ENCODE peak calls at places on chromosome 6, in six cellular contexts. One of them, this sample, is unnamed.

GRCh38 chr6:166423781-166424180 is 41.0 kb upstream of the MPC1 start:
- DNase-seq in pancreas: no peak
- DNase-seq in HAP-1: no peak
- DNase-seq in HCT116: no peak
- DNase-seq in upper lobe of right lung: peak; percentile 41
- DNase-seq in H7: no peak
- DNase-seq in this sample: no peak

GRCh38 chr6:39440039-39440426 is 117.5 kb upstream of the KCNK16 start:
- DNase-seq in pancreas: no peak
- DNase-seq in HAP-1: no peak
- DNase-seq in HCT116: no peak
- DNase-seq in upper lobe of right lung: no peak
- DNase-seq in H7: no peak
- DNase-seq in this sample: no peak

GRCh38 chr6:14944593-14944992 is 301.3 kb upstream of the JARID2 start:
- DNase-seq in pancreas: no peak
- DNase-seq in HAP-1: no peak
- DNase-seq in HCT116: no peak
- DNase-seq in upper lobe of right lung: no peak
- DNase-seq in H7: no peak
- DNase-seq in this sample: no peak

GRCh38 chr6:125611573-125612399 is 137.6 kb upstream of the HEY2 start:
- DNase-seq in pancreas: peak; percentile 9
- DNase-seq in HAP-1: no peak
- DNase-seq in HCT116: no peak
- DNase-seq in upper lobe of right lung: no peak
- DNase-seq in H7: peak; percentile 35
- DNase-seq in this sample: peak; percentile 39

GRCh38 chr6:135095716-135096115 is 41.1 kb upstream of the HBS1L start:
- DNase-seq in pancreas: no peak
- DNase-seq in HAP-1: no peak
- DNase-seq in HCT116: no peak
- DNase-seq in upper lobe of right lung: no peak
- DNase-seq in H7: no peak
- DNase-seq in this sample: no peak

GRCh38 chr6:8215631-8216030 is 113.3 kb upstream of the EEF1E1 start:
- DNase-seq in pancreas: no peak
- DNase-seq in HAP-1: no peak
- DNase-seq in HCT116: no peak
- DNase-seq in upper lobe of right lung: no peak
- DNase-seq in H7: no peak
- DNase-seq in this sample: no peak

GRCh38 chr6:17020889-17021538 is 80.8 kb upstream of the STMND1 start:
- DNase-seq in pancreas: no peak
- DNase-seq in HAP-1: no peak
- DNase-seq in HCT116: no peak
- DNase-seq in upper lobe of right lung: no peak
- DNase-seq in H7: no peak
- DNase-seq in this sample: no peak

GRCh38 chr6:148550569-148550968 is 196.3 kb upstream of the UST start:
- DNase-seq in pancreas: no peak
- DNase-seq in HAP-1: no peak
- DNase-seq in HCT116: no peak
- DNase-seq in upper lobe of right lung: no peak
- DNase-seq in H7: no peak
- DNase-seq in this sample: no peak

GRCh38 chr6:51292659-51293058 is 474.0 kb downstream of the TFAP2B start:
- DNase-seq in pancreas: no peak
- DNase-seq in HAP-1: no peak
- DNase-seq in HCT116: no peak
- DNase-seq in upper lobe of right lung: no peak
- DNase-seq in H7: no peak
- DNase-seq in this sample: no peak

GRCh38 chr6:140494321-140495085 is 1120.1 kb upstream of the CITED2 start:
- DNase-seq in pancreas: no peak
- DNase-seq in HAP-1: no peak
- DNase-seq in HCT116: no peak
- DNase-seq in upper lobe of right lung: no peak
- DNase-seq in H7: no peak
- DNase-seq in this sample: no peak

GRCh38 chr6:34414999-34415858 is 10.6 kb downstream of the RPS10 start:
- DNase-seq in pancreas: peak; percentile 74
- DNase-seq in HAP-1: peak; percentile 52
- DNase-seq in HCT116: peak; percentile 38
- DNase-seq in upper lobe of right lung: no peak
- DNase-seq in H7: no peak
- DNase-seq in this sample: peak; percentile 81

GRCh38 chr6:21998539-21998938 is 298.3 kb downstream of the PRL start:
- DNase-seq in pancreas: no peak
- DNase-seq in HAP-1: no peak
- DNase-seq in HCT116: no peak
- DNase-seq in upper lobe of right lung: no peak
- DNase-seq in H7: no peak
- DNase-seq in this sample: no peak

GRCh38 chr6:44868905-44869304 is 459.2 kb upstream of the RUNX2 start:
- DNase-seq in pancreas: no peak
- DNase-seq in HAP-1: no peak
- DNase-seq in HCT116: no peak
- DNase-seq in upper lobe of right lung: no peak
- DNase-seq in H7: no peak
- DNase-seq in this sample: no peak

GRCh38 chr6:63814459-63814858 is 178.9 kb downstream of the PHF3 start:
- DNase-seq in pancreas: no peak
- DNase-seq in HAP-1: no peak
- DNase-seq in HCT116: no peak
- DNase-seq in upper lobe of right lung: no peak
- DNase-seq in H7: no peak
- DNase-seq in this sample: no peak

DNA sequence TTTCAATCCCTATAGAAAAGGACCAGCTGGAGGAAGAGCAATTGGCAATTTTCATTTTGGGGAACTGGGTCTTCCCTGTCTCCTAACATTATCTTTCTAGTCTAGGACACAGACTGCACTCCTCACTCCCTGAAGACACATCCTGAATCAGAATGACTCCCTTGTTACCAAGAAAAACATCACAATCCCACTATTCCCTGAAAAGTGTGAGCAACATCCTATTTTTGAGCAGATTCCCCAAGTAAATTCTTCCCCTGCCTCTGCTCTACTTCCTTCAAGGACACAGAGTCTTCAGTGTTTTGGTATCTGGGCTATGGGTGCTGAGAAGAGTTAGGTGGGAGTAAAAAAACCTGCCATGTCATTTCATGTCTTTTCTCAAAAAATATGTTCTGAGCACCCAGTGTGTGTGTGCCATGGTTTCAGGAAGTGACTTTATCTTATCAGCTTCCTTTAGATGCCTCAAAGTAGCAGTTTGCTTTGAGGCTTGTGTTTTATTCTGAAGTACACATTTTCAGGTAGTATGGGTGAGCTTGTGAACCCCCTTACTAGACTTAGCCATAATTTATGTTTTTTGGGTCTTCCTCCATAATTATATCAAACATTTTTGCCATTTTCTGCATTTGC is 12.4 kb downstream of the LAMA4 start:
- DNase-seq in pancreas: no peak
- DNase-seq in HAP-1: no peak
- DNase-seq in HCT116: no peak
- DNase-seq in upper lobe of right lung: no peak
- DNase-seq in H7: no peak
- DNase-seq in this sample: no peak
- H3K4me3 ChIP-seq in pancreas: no peak overlapping the region
- H3K4me3 ChIP-seq in HAP-1: no peak overlapping the region
- H3K4me3 ChIP-seq in HCT116: no peak overlapping the region
- H3K4me3 ChIP-seq in upper lobe of right lung: no peak overlapping the region
- H3K4me3 ChIP-seq in H7: no peak overlapping the region
- H3K4me3 ChIP-seq in this sample: no peak overlapping the region

DNA sequence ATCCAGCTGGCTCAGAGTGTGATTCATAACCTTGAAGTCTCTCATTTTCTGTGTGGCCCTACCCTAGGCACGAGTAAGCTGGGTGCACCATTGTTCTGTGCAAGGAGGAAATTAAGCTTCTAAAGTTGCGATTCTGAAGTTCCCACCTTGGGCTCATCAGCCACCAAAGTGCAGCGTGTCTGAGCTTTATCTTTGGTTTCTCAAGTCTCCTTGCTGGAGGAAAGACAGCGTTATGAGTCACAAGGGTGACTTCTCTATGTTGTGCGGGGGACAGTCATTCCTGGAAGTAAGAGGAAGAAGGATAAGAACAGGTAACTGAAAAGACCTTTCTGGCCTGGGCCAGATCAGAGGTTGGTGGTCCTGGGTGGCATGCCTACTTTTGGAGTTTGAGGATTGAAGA is 16.8 kb downstream of the MRAP2 start:
- DNase-seq in pancreas: no peak
- DNase-seq in HAP-1: no peak
- DNase-seq in HCT116: no peak
- DNase-seq in upper lobe of right lung: no peak
- DNase-seq in H7: no peak
- DNase-seq in this sample: no peak
- H3K36me3 ChIP-seq in pancreas: no peaks in the 10 kb centered on the region
- H3K36me3 ChIP-seq in HAP-1: no peaks in the 10 kb centered on the region
- H3K36me3 ChIP-seq in HCT116: no peaks in the 10 kb centered on the region
- H3K36me3 ChIP-seq in upper lobe of right lung: no peaks in the 10 kb centered on the region
- H3K36me3 ChIP-seq in H7: no peaks in the 10 kb centered on the region
- H3K36me3 ChIP-seq in this sample: no peaks in the 10 kb centered on the region

GRCh38 chr6:156131221-156131903 is 645.8 kb upstream of the ARID1B start:
- DNase-seq in pancreas: no peak
- DNase-seq in HAP-1: no peak
- DNase-seq in HCT116: no peak
- DNase-seq in upper lobe of right lung: no peak
- DNase-seq in H7: no peak
- DNase-seq in this sample: peak; percentile 28
- H3K4me3 ChIP-seq in pancreas: no peak overlapping the region
- H3K4me3 ChIP-seq in HAP-1: no peak overlapping the region
- H3K4me3 ChIP-seq in HCT116: no peak overlapping the region
- H3K4me3 ChIP-seq in upper lobe of right lung: no peak overlapping the region
- H3K4me3 ChIP-seq in H7: no peak overlapping the region
- H3K4me3 ChIP-seq in this sample: no peak overlapping the region

GRCh38 chr6:35842381-35842780 is 37.2 kb downstream of the LHFPL5 start:
- DNase-seq in pancreas: no peak
- DNase-seq in HAP-1: no peak
- DNase-seq in HCT116: no peak
- DNase-seq in upper lobe of right lung: no peak
- DNase-seq in H7: no peak
- DNase-seq in this sample: no peak
- H3K36me3 ChIP-seq in pancreas: no peaks in the 10 kb centered on the region
- H3K36me3 ChIP-seq in HAP-1: peaks cover 60% of the 10 kb centered on the region
- H3K36me3 ChIP-seq in HCT116: peaks cover 62% of the 10 kb centered on the region
- H3K36me3 ChIP-seq in upper lobe of right lung: peaks cover 27% of the 10 kb centered on the region
- H3K36me3 ChIP-seq in H7: peaks cover 10% of the 10 kb centered on the region
- H3K36me3 ChIP-seq in this sample: no peaks in the 10 kb centered on the region

GRCh38 chr6:113047148-113047547 is 700.0 kb downstream of the RFPL4B start:
- DNase-seq in pancreas: no peak
- DNase-seq in HAP-1: no peak
- DNase-seq in HCT116: no peak
- DNase-seq in upper lobe of right lung: no peak
- DNase-seq in H7: no peak
- DNase-seq in this sample: no peak
- H3K4me3 ChIP-seq in pancreas: no peak overlapping the region
- H3K4me3 ChIP-seq in HAP-1: no peak overlapping the region
- H3K4me3 ChIP-seq in HCT116: no peak overlapping the region
- H3K4me3 ChIP-seq in upper lobe of right lung: no peak overlapping the region
- H3K4me3 ChIP-seq in H7: no peak overlapping the region
- H3K4me3 ChIP-seq in this sample: no peak overlapping the region

DNA sequence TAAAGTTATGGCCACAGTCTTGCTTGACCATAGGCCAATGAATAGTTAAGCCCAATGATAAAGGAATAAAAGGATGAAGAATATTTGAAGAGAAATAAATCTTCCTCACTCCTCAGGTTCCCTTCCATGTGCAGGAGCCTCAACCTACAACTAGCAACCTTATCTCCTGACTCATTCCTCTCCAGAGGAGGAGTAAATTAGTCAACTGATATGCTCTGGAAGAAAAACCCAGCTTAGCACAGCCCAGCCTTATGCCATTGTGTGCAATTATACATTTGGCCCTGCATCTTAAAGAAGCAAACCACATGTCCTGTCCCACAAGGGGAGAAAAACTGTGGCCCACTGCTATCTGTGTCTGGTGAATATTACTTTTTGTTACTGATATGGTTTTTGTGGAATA is 82.1 kb downstream of the PHIP start:
- DNase-seq in pancreas: no peak
- DNase-seq in HAP-1: no peak
- DNase-seq in HCT116: no peak
- DNase-seq in upper lobe of right lung: no peak
- DNase-seq in H7: no peak
- DNase-seq in this sample: no peak
- H3K36me3 ChIP-seq in pancreas: peaks cover 3% of the 10 kb centered on the region
- H3K36me3 ChIP-seq in HAP-1: peaks cover 75% of the 10 kb centered on the region
- H3K36me3 ChIP-seq in HCT116: peaks cover 52% of the 10 kb centered on the region
- H3K36me3 ChIP-seq in upper lobe of right lung: peaks cover 78% of the 10 kb centered on the region
- H3K36me3 ChIP-seq in H7: peaks cover 23% of the 10 kb centered on the region
- H3K36me3 ChIP-seq in this sample: no peaks in the 10 kb centered on the region

DNA sequence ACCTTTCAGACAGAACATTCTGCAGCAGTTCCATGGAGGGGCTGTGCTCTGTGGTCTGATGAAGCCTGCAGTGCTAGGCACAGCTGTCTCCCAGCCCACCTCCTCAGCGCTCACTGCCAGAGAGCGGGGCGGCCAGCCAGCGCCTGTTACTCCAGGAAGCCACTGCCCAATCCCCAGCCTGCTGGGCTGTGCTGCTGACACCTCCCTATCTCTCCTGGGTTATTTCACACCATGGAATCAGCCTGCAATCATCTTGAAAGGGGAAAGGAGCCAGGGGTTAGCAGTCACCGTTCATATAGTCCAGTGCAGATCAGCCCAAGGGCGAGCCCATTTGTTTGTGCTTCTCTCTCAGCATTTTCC is 46.3 kb upstream of the NHSL1 start:
- DNase-seq in pancreas: peak; percentile 14
- DNase-seq in HAP-1: no peak
- DNase-seq in HCT116: no peak
- DNase-seq in upper lobe of right lung: peak; percentile 85
- DNase-seq in H7: peak; percentile 73
- DNase-seq in this sample: peak; percentile 16
- H3K4me3 ChIP-seq in pancreas: no peak overlapping the region
- H3K4me3 ChIP-seq in HAP-1: peak overlapping the region; percentile 11
- H3K4me3 ChIP-seq in HCT116: no peak overlapping the region
- H3K4me3 ChIP-seq in upper lobe of right lung: peak overlapping the region; percentile 50
- H3K4me3 ChIP-seq in H7: no peak overlapping the region
- H3K4me3 ChIP-seq in this sample: no peak overlapping the region

GRCh38 chr6:53100561-53100960 is 35.4 kb downstream of the FBXO9 start:
- DNase-seq in pancreas: no peak
- DNase-seq in HAP-1: peak; percentile 85
- DNase-seq in HCT116: no peak
- DNase-seq in upper lobe of right lung: no peak
- DNase-seq in H7: no peak
- DNase-seq in this sample: no peak

GRCh38 chr6:53089948-53090347 is 24.7 kb downstream of the FBXO9 start:
- DNase-seq in pancreas: no peak
- DNase-seq in HAP-1: no peak
- DNase-seq in HCT116: no peak
- DNase-seq in upper lobe of right lung: no peak
- DNase-seq in H7: no peak
- DNase-seq in this sample: no peak

GRCh38 chr6:53090576-53090975 is 25.4 kb downstream of the FBXO9 start:
- DNase-seq in pancreas: no peak
- DNase-seq in HAP-1: no peak
- DNase-seq in HCT116: no peak
- DNase-seq in upper lobe of right lung: no peak
- DNase-seq in H7: no peak
- DNase-seq in this sample: no peak

GRCh38 chr6:53095716-53096115 is 30.5 kb downstream of the FBXO9 start:
- DNase-seq in pancreas: no peak
- DNase-seq in HAP-1: no peak
- DNase-seq in HCT116: no peak
- DNase-seq in upper lobe of right lung: no peak
- DNase-seq in H7: no peak
- DNase-seq in this sample: no peak

GRCh38 chr6:53095270-53095669 is 30.1 kb downstream of the FBXO9 start:
- DNase-seq in pancreas: no peak
- DNase-seq in HAP-1: no peak
- DNase-seq in HCT116: no peak
- DNase-seq in upper lobe of right lung: no peak
- DNase-seq in H7: no peak
- DNase-seq in this sample: no peak
- H3K36me3 ChIP-seq in pancreas: no peaks in the 10 kb centered on the region
- H3K36me3 ChIP-seq in HAP-1: peaks cover 77% of the 10 kb centered on the region
- H3K36me3 ChIP-seq in HCT116: peaks cover 50% of the 10 kb centered on the region
- H3K36me3 ChIP-seq in upper lobe of right lung: peaks cover 99% of the 10 kb centered on the region
- H3K36me3 ChIP-seq in H7: peaks cover 28% of the 10 kb centered on the region
- H3K36me3 ChIP-seq in this sample: no peaks in the 10 kb centered on the region